ENCODE peak calls at places on chromosomes 4 and X, in six cellular contexts. One of them, this sample, is unnamed.

GRCh38 chr4:102684605-102685052 is 76.1 kb downstream of the MANBA start:
- DNase-seq in stimulated activated CD4-positive, alpha-beta T cell treated with anti-CD3 and anti-CD28 coated beads, Interleukin-12 subunit alpha, Interleukin-12 subunit beta, amount 100 ng/mL, for 24 hours: no peak
- DNase-seq in activated CD4-positive, alpha-beta T cell treated with anti-CD3 and anti-CD28 coated beads, Interleukin-2, amount 10 ng/mL, durations not matched to agents 24 days and 14 days: no peak
- DNase-seq in fibroblast of the conjunctiva: no peak
- DNase-seq in Calu3: no peak
- DNase-seq in T-helper 2 cell: no peak
- DNase-seq in this sample: no peak

GRCh38 chr4:16337936-16338335 is 111.7 kb upstream of the TAPT1 start:
- DNase-seq in activated CD4-positive, alpha-beta T cell treated with anti-CD3 and anti-CD28 coated beads, Interleukin-2, amount 10 ng/mL, durations not matched to agents 24 days and 14 days: no peak
- DNase-seq in T-helper 2 cell: no peak
- DNase-seq in Calu3: no peak
- DNase-seq in fibroblast of the conjunctiva: no peak
- DNase-seq in stimulated activated CD4-positive, alpha-beta T cell treated with anti-CD3 and anti-CD28 coated beads, Interleukin-12 subunit alpha, Interleukin-12 subunit beta, amount 100 ng/mL, for 24 hours: no peak
- DNase-seq in this sample: no peak

GRCh38 chrX:155544886-155545285 is 67.9 kb downstream of the TMLHE start:
- DNase-seq in Calu3: no peak
- DNase-seq in stimulated activated CD4-positive, alpha-beta T cell treated with anti-CD3 and anti-CD28 coated beads, Interleukin-12 subunit alpha, Interleukin-12 subunit beta, amount 100 ng/mL, for 24 hours: no peak
- DNase-seq in activated CD4-positive, alpha-beta T cell treated with anti-CD3 and anti-CD28 coated beads, Interleukin-2, amount 10 ng/mL, durations not matched to agents 24 days and 14 days: no peak
- DNase-seq in fibroblast of the conjunctiva: no peak
- DNase-seq in T-helper 2 cell: no peak
- DNase-seq in this sample: no peak

GRCh38 chrX:65136424-65136823 is 160.2 kb upstream of the ZC4H2 start:
- DNase-seq in T-helper 2 cell: no peak
- DNase-seq in activated CD4-positive, alpha-beta T cell treated with anti-CD3 and anti-CD28 coated beads, Interleukin-2, amount 10 ng/mL, durations not matched to agents 24 days and 14 days: no peak
- DNase-seq in Calu3: no peak
- DNase-seq in fibroblast of the conjunctiva: no peak
- DNase-seq in stimulated activated CD4-positive, alpha-beta T cell treated with anti-CD3 and anti-CD28 coated beads, Interleukin-12 subunit alpha, Interleukin-12 subunit beta, amount 100 ng/mL, for 24 hours: no peak
- DNase-seq in this sample: no peak

GRCh38 chrX:70454441-70455365 is 10.1 kb downstream of the DLG3 start:
- DNase-seq in Calu3: peak
- DNase-seq in T-helper 2 cell: peak
- DNase-seq in fibroblast of the conjunctiva: peak
- DNase-seq in activated CD4-positive, alpha-beta T cell treated with anti-CD3 and anti-CD28 coated beads, Interleukin-2, amount 10 ng/mL, durations not matched to agents 24 days and 14 days: peak
- DNase-seq in stimulated activated CD4-positive, alpha-beta T cell treated with anti-CD3 and anti-CD28 coated beads, Interleukin-12 subunit alpha, Interleukin-12 subunit beta, amount 100 ng/mL, for 24 hours: peak
- DNase-seq in this sample: peak

GRCh38 chrX:2596856-2597255 is 94.2 kb upstream of the CD99 start:
- DNase-seq in T-helper 2 cell: no peak
- DNase-seq in fibroblast of the conjunctiva: no peak
- DNase-seq in stimulated activated CD4-positive, alpha-beta T cell treated with anti-CD3 and anti-CD28 coated beads, Interleukin-12 subunit alpha, Interleukin-12 subunit beta, amount 100 ng/mL, for 24 hours: no peak
- DNase-seq in Calu3: no peak
- DNase-seq in activated CD4-positive, alpha-beta T cell treated with anti-CD3 and anti-CD28 coated beads, Interleukin-2, amount 10 ng/mL, durations not matched to agents 24 days and 14 days: no peak
- DNase-seq in this sample: no peak

GRCh38 chr4:57220172-57220571 is 110.0 kb upstream of the IGFBP7 start:
- DNase-seq in Calu3: no peak
- DNase-seq in T-helper 2 cell: no peak
- DNase-seq in fibroblast of the conjunctiva: no peak
- DNase-seq in activated CD4-positive, alpha-beta T cell treated with anti-CD3 and anti-CD28 coated beads, Interleukin-2, amount 10 ng/mL, durations not matched to agents 24 days and 14 days: no peak
- DNase-seq in stimulated activated CD4-positive, alpha-beta T cell treated with anti-CD3 and anti-CD28 coated beads, Interleukin-12 subunit alpha, Interleukin-12 subunit beta, amount 100 ng/mL, for 24 hours: no peak
- DNase-seq in this sample: no peak

GRCh38 chr4:158042591-158043030 is 130.2 kb downstream of the GASK1B start:
- DNase-seq in activated CD4-positive, alpha-beta T cell treated with anti-CD3 and anti-CD28 coated beads, Interleukin-2, amount 10 ng/mL, durations not matched to agents 24 days and 14 days: no peak
- DNase-seq in Calu3: no peak
- DNase-seq in fibroblast of the conjunctiva: peak
- DNase-seq in stimulated activated CD4-positive, alpha-beta T cell treated with anti-CD3 and anti-CD28 coated beads, Interleukin-12 subunit alpha, Interleukin-12 subunit beta, amount 100 ng/mL, for 24 hours: no peak
- DNase-seq in T-helper 2 cell: no peak
- DNase-seq in this sample: no peak

GRCh38 chr4:187276786-187277408 is 553.2 kb upstream of the FAT1 start:
- DNase-seq in stimulated activated CD4-positive, alpha-beta T cell treated with anti-CD3 and anti-CD28 coated beads, Interleukin-12 subunit alpha, Interleukin-12 subunit beta, amount 100 ng/mL, for 24 hours: no peak
- DNase-seq in T-helper 2 cell: no peak
- DNase-seq in Calu3: no peak
- DNase-seq in activated CD4-positive, alpha-beta T cell treated with anti-CD3 and anti-CD28 coated beads, Interleukin-2, amount 10 ng/mL, durations not matched to agents 24 days and 14 days: no peak
- DNase-seq in fibroblast of the conjunctiva: peak
- DNase-seq in this sample: no peak

GRCh38 chr4:86894465-86894864 is 2.2 kb upstream of the C4orf36 start:
- DNase-seq in stimulated activated CD4-positive, alpha-beta T cell treated with anti-CD3 and anti-CD28 coated beads, Interleukin-12 subunit alpha, Interleukin-12 subunit beta, amount 100 ng/mL, for 24 hours: no peak
- DNase-seq in T-helper 2 cell: no peak
- DNase-seq in fibroblast of the conjunctiva: no peak
- DNase-seq in activated CD4-positive, alpha-beta T cell treated with anti-CD3 and anti-CD28 coated beads, Interleukin-2, amount 10 ng/mL, durations not matched to agents 24 days and 14 days: no peak
- DNase-seq in Calu3: no peak
- DNase-seq in this sample: no peak